ENCODE peak calls at places on chromosomes 5 and 9, in seven cellular contexts. One of them, this sample, is unnamed.
A peak's percentile ranks its signal among the peaks of the same experiment; 100 is the strongest.

GRCh38 chr9:75445122-75445521 is 356.8 kb downstream of the OSTF1 start:
- DNase-seq in upper lobe of left lung: no peak
- DNase-seq in breast epithelium: no peak
- DNase-seq in left lung: no peak
- DNase-seq in cardiac muscle cell: no peak
- DNase-seq in ovary: no peak
- DNase-seq in Panc1: no peak
- DNase-seq in this sample: no peak

GRCh38 chr9:89436963-89437625 is 60.8 kb downstream of the SEMA4D start:
- DNase-seq in upper lobe of left lung: peak; percentile 92
- DNase-seq in breast epithelium: no peak
- DNase-seq in left lung: no peak
- DNase-seq in cardiac muscle cell: no peak
- DNase-seq in ovary: no peak
- DNase-seq in Panc1: no peak
- DNase-seq in this sample: peak; percentile 63

GRCh38 chr9:91640428-91640827 is 216.8 kb upstream of the NFIL3 start:
- DNase-seq in upper lobe of left lung: no peak
- DNase-seq in breast epithelium: no peak
- DNase-seq in left lung: no peak
- DNase-seq in cardiac muscle cell: no peak
- DNase-seq in ovary: no peak
- DNase-seq in Panc1: no peak
- DNase-seq in this sample: no peak

GRCh38 chr9:137618105-137619067 is at the start of gene EHMT1:
- DNase-seq in upper lobe of left lung: peak; percentile 78
- DNase-seq in breast epithelium: peak; percentile 82
- DNase-seq in left lung: peak; percentile 95
- DNase-seq in cardiac muscle cell: peak; percentile 94
- DNase-seq in ovary: peak; percentile 84
- DNase-seq in Panc1: no peak
- DNase-seq in this sample: peak; percentile 85

GRCh38 chr9:89362647-89363310 is 44.5 kb downstream of the SECISBP2 start:
- DNase-seq in upper lobe of left lung: no peak
- DNase-seq in breast epithelium: peak; percentile 45
- DNase-seq in left lung: no peak
- DNase-seq in cardiac muscle cell: no peak
- DNase-seq in ovary: peak; percentile 7
- DNase-seq in Panc1: no peak
- DNase-seq in this sample: no peak

GRCh38 chr5:95449460-95449859 is 58.3 kb downstream of the FAM81B start:
- DNase-seq in upper lobe of left lung: no peak
- DNase-seq in breast epithelium: no peak
- DNase-seq in left lung: no peak
- DNase-seq in cardiac muscle cell: no peak
- DNase-seq in ovary: no peak
- DNase-seq in Panc1: no peak
- DNase-seq in this sample: no peak

GRCh38 chr9:8071445-8071798 is 271.8 kb upstream of the DMAC1 start:
- DNase-seq in upper lobe of left lung: no peak
- DNase-seq in breast epithelium: no peak
- DNase-seq in left lung: no peak
- DNase-seq in cardiac muscle cell: peak; percentile 8
- DNase-seq in ovary: no peak
- DNase-seq in Panc1: no peak
- DNase-seq in this sample: no peak

GRCh38 chr5:125012727-125013451 is 266.4 kb upstream of the ZNF608 start:
- DNase-seq in upper lobe of left lung: peak; percentile 21
- DNase-seq in breast epithelium: no peak
- DNase-seq in left lung: no peak
- DNase-seq in cardiac muscle cell: peak; percentile 65
- DNase-seq in ovary: no peak
- DNase-seq in Panc1: no peak
- DNase-seq in this sample: no peak

GRCh38 chr5:91928751-91929521 is 545.8 kb upstream of the ARRDC3 start:
- DNase-seq in upper lobe of left lung: no peak
- DNase-seq in breast epithelium: no peak
- DNase-seq in left lung: no peak
- DNase-seq in cardiac muscle cell: peak; percentile 20
- DNase-seq in ovary: no peak
- DNase-seq in Panc1: peak; percentile 38
- DNase-seq in this sample: no peak

GRCh38 chr5:138115254-138115653 is 24.0 kb downstream of the NME5 start:
- DNase-seq in upper lobe of left lung: no peak
- DNase-seq in breast epithelium: no peak
- DNase-seq in left lung: no peak
- DNase-seq in cardiac muscle cell: no peak
- DNase-seq in ovary: no peak
- DNase-seq in Panc1: no peak
- DNase-seq in this sample: no peak

GRCh38 chr5:125286266-125286665 is 539.8 kb upstream of the ZNF608 start:
- DNase-seq in upper lobe of left lung: no peak
- DNase-seq in breast epithelium: no peak
- DNase-seq in left lung: no peak
- DNase-seq in cardiac muscle cell: no peak
- DNase-seq in ovary: no peak
- DNase-seq in Panc1: no peak
- DNase-seq in this sample: no peak

GRCh38 chr9:70746316-70746715 is 331.9 kb upstream of the KLF9 start:
- DNase-seq in upper lobe of left lung: no peak
- DNase-seq in breast epithelium: no peak
- DNase-seq in left lung: no peak
- DNase-seq in cardiac muscle cell: no peak
- DNase-seq in ovary: no peak
- DNase-seq in Panc1: no peak
- DNase-seq in this sample: no peak

GRCh38 chr9:14517154-14517906 is 175.9 kb downstream of the ZDHHC21 start:
- DNase-seq in upper lobe of left lung: no peak
- DNase-seq in breast epithelium: no peak
- DNase-seq in left lung: no peak
- DNase-seq in cardiac muscle cell: no peak
- DNase-seq in ovary: no peak
- DNase-seq in Panc1: no peak
- DNase-seq in this sample: no peak

GRCh38 chr9:133950206-133950915 is 41.8 kb downstream of the VAV2 start:
- DNase-seq in upper lobe of left lung: no peak
- DNase-seq in breast epithelium: no peak
- DNase-seq in left lung: peak; percentile 61
- DNase-seq in cardiac muscle cell: no peak
- DNase-seq in ovary: no peak
- DNase-seq in Panc1: no peak
- DNase-seq in this sample: no peak

GRCh38 chr9:34200092-34200491 is 21.2 kb downstream of the UBAP1 start:
- DNase-seq in upper lobe of left lung: no peak
- DNase-seq in breast epithelium: no peak
- DNase-seq in left lung: no peak
- DNase-seq in cardiac muscle cell: no peak
- DNase-seq in ovary: no peak
- DNase-seq in Panc1: no peak
- DNase-seq in this sample: no peak

GRCh38 chr9:106481003-106481614 is 381.9 kb upstream of the ZNF462 start:
- DNase-seq in upper lobe of left lung: no peak
- DNase-seq in breast epithelium: no peak
- DNase-seq in left lung: no peak
- DNase-seq in cardiac muscle cell: no peak
- DNase-seq in ovary: no peak
- DNase-seq in Panc1: no peak
- DNase-seq in this sample: no peak

GRCh38 chr5:95823738-95824609 is 1.4 kb upstream of the GLRX start:
- DNase-seq in upper lobe of left lung: peak; percentile 84
- DNase-seq in breast epithelium: no peak
- DNase-seq in left lung: peak; percentile 89
- DNase-seq in cardiac muscle cell: no peak
- DNase-seq in ovary: peak; percentile 72
- DNase-seq in Panc1: peak; percentile 82
- DNase-seq in this sample: peak; percentile 54

DNA sequence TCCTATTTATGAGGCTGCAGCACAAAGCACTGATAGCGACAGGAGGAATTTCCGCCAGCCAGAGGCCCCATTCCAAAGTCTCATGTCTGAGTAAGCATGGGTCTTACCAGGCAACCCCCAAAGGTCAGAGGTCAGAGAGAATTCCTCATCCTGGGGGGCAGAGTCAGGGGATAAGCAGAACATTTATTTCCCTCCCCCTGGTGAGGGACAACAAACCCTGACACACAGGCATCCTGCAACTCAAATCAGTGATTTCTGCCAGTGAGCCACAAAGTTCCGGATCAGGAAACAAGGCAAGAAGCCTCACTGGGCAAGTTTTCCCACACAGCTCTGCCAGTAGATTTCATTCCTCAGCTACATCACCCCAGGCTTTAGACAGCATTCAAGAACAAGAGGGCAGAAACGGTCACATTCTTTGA is 37.0 kb downstream of the ADAMTS12 start:
- DNase-seq in upper lobe of left lung: no peak
- DNase-seq in breast epithelium: no peak
- DNase-seq in left lung: no peak
- DNase-seq in cardiac muscle cell: peak; percentile 52
- DNase-seq in ovary: no peak
- DNase-seq in Panc1: no peak
- DNase-seq in this sample: no peak
- H3K27ac ChIP-seq in upper lobe of left lung: no peak overlapping the region
- H3K27ac ChIP-seq in breast epithelium: peak overlapping the region; percentile 38
- H3K27ac ChIP-seq in left lung: peak overlapping the region; percentile 56
- H3K27ac ChIP-seq in cardiac muscle cell: peak overlapping the region; percentile 96
- H3K27ac ChIP-seq in ovary: no peak overlapping the region
- H3K27ac ChIP-seq in Panc1: no peak overlapping the region
- H3K27ac ChIP-seq in this sample: no peak overlapping the region

DNA sequence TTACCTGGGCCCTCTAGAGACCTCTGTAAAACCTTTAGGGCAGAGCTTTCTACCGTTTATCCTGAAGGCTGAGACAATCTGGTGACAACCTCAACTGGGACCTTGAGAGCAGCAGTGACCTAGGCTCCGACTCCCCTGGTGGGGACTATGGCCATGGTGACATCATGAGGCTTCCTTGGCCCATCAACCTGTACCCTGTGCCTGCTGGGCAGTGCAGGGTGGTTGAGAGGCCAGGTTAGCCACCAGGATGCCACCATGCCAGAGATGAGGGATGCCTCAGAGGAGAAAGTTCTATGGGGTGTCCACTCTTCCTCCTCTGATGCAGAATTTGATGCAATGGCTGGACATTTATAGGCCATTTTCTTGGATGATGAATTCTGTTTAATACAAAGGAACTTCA is 194.8 kb downstream of the PDZD2 start:
- DNase-seq in upper lobe of left lung: no peak
- DNase-seq in breast epithelium: no peak
- DNase-seq in left lung: no peak
- DNase-seq in cardiac muscle cell: no peak
- DNase-seq in ovary: no peak
- DNase-seq in Panc1: no peak
- DNase-seq in this sample: no peak
- H3K27me3 ChIP-seq in upper lobe of left lung: no peaks in the 10 kb centered on the region
- H3K27me3 ChIP-seq in breast epithelium: no peaks in the 10 kb centered on the region
- H3K27me3 ChIP-seq in left lung: no peaks in the 10 kb centered on the region
- H3K27me3 ChIP-seq in cardiac muscle cell: no peaks in the 10 kb centered on the region
- H3K27me3 ChIP-seq in ovary: no peaks in the 10 kb centered on the region
- H3K27me3 ChIP-seq in Panc1: peaks cover 3% of the 10 kb centered on the region
- H3K27me3 ChIP-seq in this sample: no peaks in the 10 kb centered on the region

GRCh38 chr9:93184439-93185221 is 691 bp downstream of the WNK2 start:
- DNase-seq in upper lobe of left lung: no peak
- DNase-seq in breast epithelium: no peak
- DNase-seq in left lung: peak; percentile 76
- DNase-seq in cardiac muscle cell: peak; percentile 39
- DNase-seq in ovary: no peak
- DNase-seq in Panc1: no peak
- DNase-seq in this sample: no peak
- H3K4me1 ChIP-seq in upper lobe of left lung: peaks cover 16% of the 10 kb centered on the region
- H3K4me1 ChIP-seq in breast epithelium: peaks cover 4% of the 10 kb centered on the region
- H3K4me1 ChIP-seq in left lung: peaks cover 3% of the 10 kb centered on the region
- H3K4me1 ChIP-seq in cardiac muscle cell: peaks cover 28% of the 10 kb centered on the region
- H3K4me1 ChIP-seq in ovary: peaks cover 7% of the 10 kb centered on the region
- H3K4me1 ChIP-seq in Panc1: no peaks in the 10 kb centered on the region
- H3K4me1 ChIP-seq in this sample: peaks cover 8% of the 10 kb centered on the region

GRCh38 chr5:139739612-139739974 is 56.0 kb upstream of the PSD2 start:
- DNase-seq in upper lobe of left lung: no peak
- DNase-seq in breast epithelium: no peak
- DNase-seq in left lung: no peak
- DNase-seq in cardiac muscle cell: no peak
- DNase-seq in ovary: no peak
- DNase-seq in Panc1: no peak
- DNase-seq in this sample: no peak

GRCh38 chr5:139740138-139740992 is 55.2 kb upstream of the PSD2 start:
- DNase-seq in upper lobe of left lung: no peak
- DNase-seq in breast epithelium: no peak
- DNase-seq in left lung: no peak
- DNase-seq in cardiac muscle cell: no peak
- DNase-seq in ovary: no peak
- DNase-seq in Panc1: no peak
- DNase-seq in this sample: no peak

GRCh38 chr5:139741823-139742172 is 53.8 kb upstream of the PSD2 start:
- DNase-seq in upper lobe of left lung: no peak
- DNase-seq in breast epithelium: no peak
- DNase-seq in left lung: no peak
- DNase-seq in cardiac muscle cell: no peak
- DNase-seq in ovary: no peak
- DNase-seq in Panc1: no peak
- DNase-seq in this sample: no peak

GRCh38 chr5:139742173-139742903 is 53.3 kb upstream of the PSD2 start:
- DNase-seq in upper lobe of left lung: no peak
- DNase-seq in breast epithelium: no peak
- DNase-seq in left lung: no peak
- DNase-seq in cardiac muscle cell: no peak
- DNase-seq in ovary: no peak
- DNase-seq in Panc1: no peak
- DNase-seq in this sample: no peak

DNA sequence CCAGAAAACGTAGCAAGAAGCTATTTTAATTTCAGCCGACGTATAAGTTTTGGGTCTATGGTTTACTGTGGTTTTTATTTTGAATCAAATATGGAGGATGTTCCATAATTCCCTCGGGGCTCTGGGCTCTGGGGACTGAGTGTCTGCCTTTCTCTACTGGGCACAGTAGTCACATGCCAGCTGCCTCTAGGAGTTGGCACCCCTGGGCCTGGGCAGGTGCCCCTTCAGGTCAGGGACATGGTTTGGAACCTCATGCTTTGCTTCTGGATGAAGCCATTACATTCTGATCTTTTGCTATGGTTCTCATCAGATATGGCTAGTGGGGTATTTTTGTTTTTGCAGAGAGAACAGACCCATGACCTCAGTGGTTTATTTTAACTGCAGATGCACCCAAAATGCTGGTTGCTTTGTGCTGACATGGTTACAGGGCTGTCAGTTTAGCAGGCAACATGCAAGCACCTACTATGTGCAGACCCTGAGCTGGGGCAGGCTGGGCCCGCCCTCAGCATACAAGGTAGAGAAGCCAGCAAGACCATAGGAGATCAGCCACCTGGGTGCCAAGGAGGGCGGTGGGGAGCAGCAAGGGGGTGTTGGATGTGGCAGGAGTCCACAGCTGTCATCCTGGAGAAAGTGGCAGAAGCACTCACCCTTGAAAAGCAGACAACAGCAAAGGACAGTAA is 54.5 kb upstream of the PSD2 start:
- DNase-seq in upper lobe of left lung: no peak
- DNase-seq in breast epithelium: no peak
- DNase-seq in left lung: no peak
- DNase-seq in cardiac muscle cell: no peak
- DNase-seq in ovary: no peak
- DNase-seq in Panc1: no peak
- DNase-seq in this sample: no peak
- H3K27ac ChIP-seq in upper lobe of left lung: no peak overlapping the region
- H3K27ac ChIP-seq in breast epithelium: no peak overlapping the region
- H3K27ac ChIP-seq in left lung: no peak overlapping the region
- H3K27ac ChIP-seq in cardiac muscle cell: no peak overlapping the region
- H3K27ac ChIP-seq in ovary: no peak overlapping the region
- H3K27ac ChIP-seq in Panc1: no peak overlapping the region
- H3K27ac ChIP-seq in this sample: no peak overlapping the region

This sample was measured in effector memory CD4-positive, alpha-beta T cell.